ENCODE peak calls at places on chromosomes 2 and 18, in nine cellular contexts. One of them, this sample, is unnamed. For H3K9me3, the result is how much of the 10 kb centered on the place peaks cover.

GRCh38 chr2:235232474-235233435 is 261.1 kb upstream of the AGAP1 start:
- DNase-seq in esophagus squamous epithelium: no peak
- DNase-seq in BE2C: no peak
- DNase-seq in thoracic aorta: no peak
- DNase-seq in tibial nerve: no peak
- DNase-seq in H9: no peak
- DNase-seq in adrenal gland: no peak
- DNase-seq in K562: no peak
- DNase-seq in uterus: no peak
- DNase-seq in this sample: no peak

GRCh38 chr2:219019436-219019835 is 21.9 kb downstream of the CFAP65 start:
- DNase-seq in esophagus squamous epithelium: no peak
- DNase-seq in BE2C: no peak
- DNase-seq in thoracic aorta: no peak
- DNase-seq in tibial nerve: no peak
- DNase-seq in H9: no peak
- DNase-seq in adrenal gland: no peak
- DNase-seq in K562: no peak
- DNase-seq in uterus: no peak
- DNase-seq in this sample: no peak

GRCh38 chr2:199705538-199705937 is 145.5 kb downstream of the FTCDNL1 start:
- DNase-seq in esophagus squamous epithelium: no peak
- DNase-seq in BE2C: no peak
- DNase-seq in thoracic aorta: no peak
- DNase-seq in tibial nerve: no peak
- DNase-seq in H9: no peak
- DNase-seq in adrenal gland: no peak
- DNase-seq in K562: no peak
- DNase-seq in uterus: no peak
- DNase-seq in this sample: no peak

GRCh38 chr18:62396381-62396780 is 71.3 kb downstream of the TNFRSF11A start:
- DNase-seq in esophagus squamous epithelium: no peak
- DNase-seq in BE2C: no peak
- DNase-seq in thoracic aorta: no peak
- DNase-seq in tibial nerve: no peak
- DNase-seq in H9: no peak
- DNase-seq in adrenal gland: no peak
- DNase-seq in K562: no peak
- DNase-seq in uterus: no peak
- DNase-seq in this sample: no peak

GRCh38 chr18:57087985-57088384 is 58.9 kb upstream of the BOD1L2 start:
- DNase-seq in esophagus squamous epithelium: no peak
- DNase-seq in BE2C: no peak
- DNase-seq in thoracic aorta: no peak
- DNase-seq in tibial nerve: no peak
- DNase-seq in H9: no peak
- DNase-seq in adrenal gland: no peak
- DNase-seq in K562: no peak
- DNase-seq in uterus: no peak
- DNase-seq in this sample: no peak

GRCh38 chr2:25378731-25379490 is 37.2 kb upstream of the DNMT3A start:
- DNase-seq in esophagus squamous epithelium: no peak
- DNase-seq in BE2C: no peak
- DNase-seq in thoracic aorta: no peak
- DNase-seq in tibial nerve: no peak
- DNase-seq in H9: peak
- DNase-seq in adrenal gland: peak
- DNase-seq in K562: no peak
- DNase-seq in uterus: no peak
- DNase-seq in this sample: peak

GRCh38 chr2:37898448-37898847 is 26.6 kb upstream of the RMDN2 start:
- DNase-seq in esophagus squamous epithelium: no peak
- DNase-seq in BE2C: no peak
- DNase-seq in thoracic aorta: no peak
- DNase-seq in tibial nerve: no peak
- DNase-seq in H9: no peak
- DNase-seq in adrenal gland: no peak
- DNase-seq in K562: no peak
- DNase-seq in uterus: no peak
- DNase-seq in this sample: no peak

GRCh38 chr2:219457784-219458369 is 23.2 kb downstream of the SPEG start:
- DNase-seq in esophagus squamous epithelium: no peak
- DNase-seq in BE2C: peak
- DNase-seq in thoracic aorta: no peak
- DNase-seq in tibial nerve: no peak
- DNase-seq in H9: no peak
- DNase-seq in adrenal gland: no peak
- DNase-seq in K562: no peak
- DNase-seq in uterus: no peak
- DNase-seq in this sample: no peak

GRCh38 chr2:68931799-68932198 is 20.9 kb downstream of the GKN2 start:
- DNase-seq in esophagus squamous epithelium: no peak
- DNase-seq in BE2C: no peak
- DNase-seq in thoracic aorta: no peak
- DNase-seq in tibial nerve: no peak
- DNase-seq in H9: no peak
- DNase-seq in adrenal gland: no peak
- DNase-seq in K562: no peak
- DNase-seq in uterus: no peak
- DNase-seq in this sample: no peak

GRCh38 chr2:46818141-46818552 is 97.5 kb downstream of the MCFD2 start:
- DNase-seq in esophagus squamous epithelium: no peak
- DNase-seq in BE2C: no peak
- DNase-seq in thoracic aorta: peak
- DNase-seq in tibial nerve: peak
- DNase-seq in H9: no peak
- DNase-seq in adrenal gland: peak
- DNase-seq in K562: no peak
- DNase-seq in uterus: peak
- DNase-seq in this sample: peak

GRCh38 chr18:74289137-74289536 is 2.6 kb downstream of the CYB5A start:
- DNase-seq in esophagus squamous epithelium: no peak
- DNase-seq in BE2C: no peak
- DNase-seq in thoracic aorta: no peak
- DNase-seq in tibial nerve: no peak
- DNase-seq in H9: no peak
- DNase-seq in adrenal gland: no peak
- DNase-seq in K562: no peak
- DNase-seq in uterus: no peak
- DNase-seq in this sample: no peak

GRCh38 chr18:31857516-31858106 is 85.3 kb downstream of the TRAPPC8 start:
- DNase-seq in esophagus squamous epithelium: no peak
- DNase-seq in BE2C: no peak
- DNase-seq in thoracic aorta: no peak
- DNase-seq in tibial nerve: no peak
- DNase-seq in H9: no peak
- DNase-seq in adrenal gland: no peak
- DNase-seq in K562: no peak
- DNase-seq in uterus: no peak
- DNase-seq in this sample: no peak

GRCh38 chr2:105294844-105295481 is 34.6 kb downstream of the TGFBRAP1 start:
- DNase-seq in esophagus squamous epithelium: no peak
- DNase-seq in BE2C: peak
- DNase-seq in thoracic aorta: no peak
- DNase-seq in tibial nerve: no peak
- DNase-seq in H9: peak
- DNase-seq in adrenal gland: peak
- DNase-seq in K562: peak
- DNase-seq in uterus: no peak
- DNase-seq in this sample: peak

GRCh38 chr18:13014232-13014631 is 23.1 kb downstream of the CEP192 start:
- DNase-seq in esophagus squamous epithelium: no peak
- DNase-seq in BE2C: no peak
- DNase-seq in thoracic aorta: no peak
- DNase-seq in tibial nerve: no peak
- DNase-seq in H9: no peak
- DNase-seq in adrenal gland: no peak
- DNase-seq in K562: no peak
- DNase-seq in uterus: no peak
- DNase-seq in this sample: no peak

GRCh38 chr2:69624153-69624552 is 19.4 kb downstream of the AAK1 start:
- DNase-seq in esophagus squamous epithelium: no peak
- DNase-seq in BE2C: no peak
- DNase-seq in thoracic aorta: no peak
- DNase-seq in tibial nerve: no peak
- DNase-seq in H9: no peak
- DNase-seq in adrenal gland: no peak
- DNase-seq in K562: no peak
- DNase-seq in uterus: no peak
- DNase-seq in this sample: no peak

GRCh38 chr2:227890495-227891079 is 19.2 kb downstream of the DAW1 start:
- DNase-seq in esophagus squamous epithelium: no peak
- DNase-seq in BE2C: no peak
- DNase-seq in thoracic aorta: no peak
- DNase-seq in tibial nerve: no peak
- DNase-seq in H9: no peak
- DNase-seq in adrenal gland: no peak
- DNase-seq in K562: peak
- DNase-seq in uterus: no peak
- DNase-seq in this sample: no peak

GRCh38 chr2:218065239-218066006 is 3.6 kb upstream of the RUFY4 start:
- DNase-seq in esophagus squamous epithelium: no peak
- DNase-seq in BE2C: no peak
- DNase-seq in thoracic aorta: no peak
- DNase-seq in tibial nerve: no peak
- DNase-seq in H9: peak
- DNase-seq in adrenal gland: no peak
- DNase-seq in K562: no peak
- DNase-seq in uterus: no peak
- DNase-seq in this sample: no peak

GRCh38 chr2:135925571-135925970 is 49.3 kb upstream of the MCM6 start:
- DNase-seq in esophagus squamous epithelium: no peak
- DNase-seq in BE2C: no peak
- DNase-seq in thoracic aorta: no peak
- DNase-seq in tibial nerve: no peak
- DNase-seq in H9: no peak
- DNase-seq in adrenal gland: no peak
- DNase-seq in K562: no peak
- DNase-seq in uterus: no peak
- DNase-seq in this sample: no peak

DNA sequence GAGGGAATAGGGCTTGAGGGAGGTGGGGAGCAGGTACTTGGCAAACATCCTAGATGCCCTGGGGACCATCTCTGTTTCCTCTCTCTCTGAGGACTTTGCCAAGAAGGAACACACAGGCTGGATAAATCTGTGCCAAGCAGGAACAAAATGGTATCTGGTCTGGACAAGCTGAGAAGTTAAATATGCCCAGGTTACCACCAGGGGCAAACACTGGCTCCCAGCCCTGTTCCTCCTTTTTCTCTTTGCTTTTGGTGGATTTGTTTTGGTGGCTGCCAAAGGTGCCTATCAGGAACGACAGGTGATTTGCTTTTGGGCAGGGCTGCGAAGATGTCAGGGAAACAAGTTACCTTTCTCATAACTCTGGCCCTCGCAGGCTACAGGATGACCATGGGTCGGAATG is 227.5 kb upstream of the SMAD2 start:
- DNase-seq in esophagus squamous epithelium: no peak
- DNase-seq in BE2C: no peak
- DNase-seq in thoracic aorta: no peak
- DNase-seq in tibial nerve: no peak
- DNase-seq in H9: no peak
- DNase-seq in adrenal gland: no peak
- DNase-seq in K562: no peak
- DNase-seq in uterus: no peak
- DNase-seq in this sample: no peak
- TF ChIP-seq CTCF in esophagus squamous epithelium: no peak
- TF ChIP-seq CTCF in BE2C: no peak
- TF ChIP-seq CTCF in thoracic aorta: no peak
- TF ChIP-seq CTCF in tibial nerve: no peak
- TF ChIP-seq CTCF in H9: no peak
- TF ChIP-seq CTCF in adrenal gland: no peak
- TF ChIP-seq CTCF in K562: no peak
- TF ChIP-seq CTCF in uterus: no peak
- TF ChIP-seq CTCF in this sample: no peak

GRCh38 chr2:239577306-239577705 is 176.5 kb upstream of the HDAC4 start:
- DNase-seq in esophagus squamous epithelium: no peak
- DNase-seq in BE2C: peak
- DNase-seq in thoracic aorta: no peak
- DNase-seq in tibial nerve: no peak
- DNase-seq in H9: no peak
- DNase-seq in adrenal gland: no peak
- DNase-seq in K562: no peak
- DNase-seq in uterus: no peak
- DNase-seq in this sample: no peak
- H3K9me3 ChIP-seq in esophagus squamous epithelium: under half
- H3K9me3 ChIP-seq in BE2C: under half
- H3K9me3 ChIP-seq in thoracic aorta: under half
- H3K9me3 ChIP-seq in tibial nerve: under half
- H3K9me3 ChIP-seq in H9: under half
- H3K9me3 ChIP-seq in adrenal gland: under half
- H3K9me3 ChIP-seq in K562: under half
- H3K9me3 ChIP-seq in uterus: under half
- H3K9me3 ChIP-seq in this sample: under half

GRCh38 chr2:95391641-95392310 is 10.7 kb upstream of the FAHD2A start:
- DNase-seq in esophagus squamous epithelium: no peak
- DNase-seq in BE2C: no peak
- DNase-seq in thoracic aorta: no peak
- DNase-seq in tibial nerve: no peak
- DNase-seq in H9: peak
- DNase-seq in adrenal gland: peak
- DNase-seq in K562: no peak
- DNase-seq in uterus: no peak
- DNase-seq in this sample: peak

GRCh38 chr2:95392320-95392719 is 10.2 kb upstream of the FAHD2A start:
- DNase-seq in esophagus squamous epithelium: no peak
- DNase-seq in BE2C: no peak
- DNase-seq in thoracic aorta: no peak
- DNase-seq in tibial nerve: no peak
- DNase-seq in H9: no peak
- DNase-seq in adrenal gland: no peak
- DNase-seq in K562: no peak
- DNase-seq in uterus: no peak
- DNase-seq in this sample: no peak

GRCh38 chr2:95390881-95391321 is 11.6 kb upstream of the FAHD2A start:
- DNase-seq in esophagus squamous epithelium: no peak
- DNase-seq in BE2C: no peak
- DNase-seq in thoracic aorta: no peak
- DNase-seq in tibial nerve: no peak
- DNase-seq in H9: no peak
- DNase-seq in adrenal gland: peak
- DNase-seq in K562: no peak
- DNase-seq in uterus: no peak
- DNase-seq in this sample: no peak

GRCh38 chr2:95393901-95394300 is 8.6 kb upstream of the FAHD2A start:
- DNase-seq in esophagus squamous epithelium: no peak
- DNase-seq in BE2C: no peak
- DNase-seq in thoracic aorta: no peak
- DNase-seq in tibial nerve: no peak
- DNase-seq in H9: no peak
- DNase-seq in adrenal gland: no peak
- DNase-seq in K562: no peak
- DNase-seq in uterus: no peak
- DNase-seq in this sample: no peak

GRCh38 chr2:95392730-95393455 is 9.6 kb upstream of the FAHD2A start:
- DNase-seq in esophagus squamous epithelium: no peak
- DNase-seq in BE2C: no peak
- DNase-seq in thoracic aorta: no peak
- DNase-seq in tibial nerve: no peak
- DNase-seq in H9: peak
- DNase-seq in adrenal gland: peak
- DNase-seq in K562: no peak
- DNase-seq in uterus: no peak
- DNase-seq in this sample: no peak
- TF ChIP-seq CTCF in esophagus squamous epithelium: no peak
- TF ChIP-seq CTCF in BE2C: no peak
- TF ChIP-seq CTCF in thoracic aorta: no peak
- TF ChIP-seq CTCF in tibial nerve: no peak
- TF ChIP-seq CTCF in H9: peak
- TF ChIP-seq CTCF in adrenal gland: no peak
- TF ChIP-seq CTCF in K562: peak
- TF ChIP-seq CTCF in uterus: no peak
- TF ChIP-seq CTCF in this sample: no peak

GRCh38 chr2:31598694-31599093 is 18.0 kb upstream of the SRD5A2 start:
- DNase-seq in esophagus squamous epithelium: no peak
- DNase-seq in BE2C: no peak
- DNase-seq in thoracic aorta: no peak
- DNase-seq in tibial nerve: no peak
- DNase-seq in H9: no peak
- DNase-seq in adrenal gland: no peak
- DNase-seq in K562: no peak
- DNase-seq in uterus: no peak
- DNase-seq in this sample: no peak
- H3K9me3 ChIP-seq in esophagus squamous epithelium: under half
- H3K9me3 ChIP-seq in BE2C: under half
- H3K9me3 ChIP-seq in thoracic aorta: under half
- H3K9me3 ChIP-seq in tibial nerve: under half
- H3K9me3 ChIP-seq in H9: under half
- H3K9me3 ChIP-seq in adrenal gland: under half
- H3K9me3 ChIP-seq in K562: under half
- H3K9me3 ChIP-seq in uterus: under half
- H3K9me3 ChIP-seq in this sample: under half

This sample was measured in testis.